ENCODE peak calls at places on chromosomes 13 and 19, in nine cellular contexts. V, O, D, N, W, A, G, Z and U are unnamed samples.

GRCh38 chr19:6891761-6892385 is 4.5 kb downstream of the ADGRE1 start:
- DNase-seq in N (no peak), Z (no peak), A (no peak), V (no peak), O (no peak), D (no peak), G (no peak), W (no peak), U (no peak)

GRCh38 chr19:10927691-10928562 is 512 bp downstream of the YIPF2 start:
- DNase-seq in A (no peak), V (no peak), N (no peak), G (no peak), D (no peak), W (no peak), Z (no peak), O (peak), U (peak)

GRCh38 chr19:6533000-6533328 is 2.1 kb downstream of the TNFSF9 start:
- DNase-seq in Z (no peak), G (no peak), D (no peak), A (no peak), O (no peak), N (no peak), V (no peak), W (no peak), U (no peak)

GRCh38 chr13:97810152-97810551 is 143.3 kb upstream of the IPO5 start:
- DNase-seq in O (no peak), W (no peak), N (no peak), A (no peak), D (peak), G (no peak), V (no peak), Z (no peak), U (no peak)

GRCh38 chr13:40060318-40061007 is 405.0 kb downstream of the COG6 start:
- DNase-seq in Z (no peak), O (peak), W (peak), G (no peak), V (no peak), A (peak), N (no peak), D (peak), U (no peak)

GRCh38 chr13:100658363-100658762 is 16.2 kb downstream of the TMTC4 start:
- DNase-seq in N (no peak), V (no peak), W (no peak), D (no peak), G (no peak), Z (no peak), O (no peak), A (no peak), U (no peak)

GRCh38 chr13:46831588-46832194 is 34.7 kb upstream of the ESD start:
- DNase-seq in O (peak), N (no peak), G (peak), V (peak), D (peak), W (peak), A (peak), Z (peak), U (peak)

GRCh38 chr13:49400755-49401659 is 42.9 kb downstream of the CAB39L start:
- DNase-seq in A (peak), V (peak), Z (no peak), W (no peak), O (peak), D (peak), N (no peak), G (peak), U (no peak)

GRCh38 chr13:90867336-90867683 is 480.2 kb upstream of the MIR17HG start:
- DNase-seq in A (peak), V (peak), N (no peak), Z (peak), O (peak), D (peak), G (peak), W (no peak), U (peak)

GRCh38 chr19:12703056-12703455 is 6.6 kb upstream of the FBXW9 start:
- DNase-seq in N (no peak), D (peak), G (no peak), W (no peak), V (no peak), A (no peak), Z (no peak), O (no peak), U (no peak)